ENCODE peak calls at places on chromosome 10, in six cellular contexts. O is upper lobe of left lung, R is HCT116, J is suprapubic skin, U is adrenal gland, C is tibial nerve. T is an unnamed sample. For H3K4me1, the result is how much of the 10 kb centered on the place peaks cover.

GRCh38 chr10:131842351-131843088 is 58.3 kb upstream of the PPP2R2D start:
- DNase-seq in O (peak), C (no peak), J (peak), R (no peak), U (peak), T (no peak)

GRCh38 chr10:74293686-74294365 is 142.8 kb downstream of the ADK start:
- DNase-seq in O (peak), J (no peak), C (no peak), U (no peak), R (no peak), T (no peak)

GRCh38 chr10:26799342-26799741 is 61.4 kb downstream of the ABI1 start:
- DNase-seq in C (no peak), U (no peak), J (no peak), O (no peak), R (no peak), T (no peak)

GRCh38 chr10:52551036-52551435 is 221.5 kb downstream of the MBL2 start:
- DNase-seq in C (no peak), R (no peak), O (no peak), U (no peak), J (no peak), T (no peak)

GRCh38 chr10:104472505-104472904 is 118.9 kb downstream of the CFAP58 start:
- DNase-seq in O (no peak), U (no peak), C (no peak), J (no peak), R (peak), T (no peak)

GRCh38 chr10:98460837-98461499 is 14.2 kb upstream of the HPS1 start:
- DNase-seq in J (no peak), C (no peak), R (peak), U (peak), O (peak), T (no peak)

GRCh38 chr10:12631216-12631615 is 281.9 kb downstream of the CAMK1D start:
- DNase-seq in U (peak), C (no peak), J (peak), O (no peak), R (no peak), T (no peak)

GRCh38 chr10:44023517-44023916 is 361.4 kb downstream of the CXCL12 start:
- DNase-seq in R (no peak), J (no peak), U (no peak), C (no peak), O (no peak), T (no peak)

GRCh38 chr10:13949844-13950542 is 363.2 kb downstream of the PRPF18 start:
- DNase-seq in C (no peak), O (no peak), J (no peak), U (no peak), R (no peak), T (no peak)

GRCh38 chr10:69335063-69335587 is 56.8 kb downstream of the HK1 start:
- DNase-seq in J (peak), U (peak), O (peak), C (no peak), R (no peak), T (no peak)

GRCh38 chr10:102710604-102711003 is 3.6 kb downstream of the ARL3 start:
- DNase-seq in J (no peak), O (no peak), R (no peak), C (no peak), U (no peak), T (no peak)

GRCh38 chr10:248307-248706 is 113.1 kb downstream of the ZMYND11 start:
- DNase-seq in J (no peak), U (no peak), C (no peak), O (no peak), R (no peak), T (no peak)

GRCh38 chr10:128102480-128103228 is 23.6 kb downstream of the MKI67 start:
- DNase-seq in O (peak), U (no peak), J (no peak), C (no peak), R (no peak), T (no peak)

GRCh38 chr10:70355234-70356021 is 27.0 kb downstream of the LRRC20 start:
- DNase-seq in R (no peak), O (peak), C (no peak), J (no peak), U (no peak), T (no peak)
- H3K4me1 ChIP-seq in R (under half), O (under half), C (under half), J (under half), U (under half), T (under half)

GRCh38 chr10:93206652-93207051 is 133.0 kb downstream of the CYP26A1 start:
- DNase-seq in J (no peak), R (no peak), C (no peak), O (no peak), U (no peak), T (no peak)

GRCh38 chr10:93199221-93199681 is 125.6 kb downstream of the CYP26A1 start:
- DNase-seq in C (peak), U (peak), J (no peak), O (peak), R (no peak), T (no peak)

GRCh38 chr10:93208717-93209464 is 135.2 kb downstream of the CYP26A1 start:
- DNase-seq in U (no peak), J (no peak), O (no peak), C (no peak), R (no peak), T (no peak)

GRCh38 chr10:93204494-93205485 is 131.1 kb downstream of the CYP26A1 start:
- DNase-seq in O (no peak), R (no peak), U (no peak), C (no peak), J (no peak), T (no peak)
- TF ChIP-seq POLR2A in O (no peak), R (no peak), U (no peak), C (no peak), J (no peak), T (no peak)

GRCh38 chr10:88118769-88119559 is 255.5 kb downstream of the PTEN start:
- DNase-seq in J (no peak), C (no peak), U (no peak), O (no peak), R (no peak), T (no peak)
- H3K27ac ChIP-seq in J (no peak), C (no peak), U (no peak), O (peak), R (no peak), T (no peak)

DNA sequence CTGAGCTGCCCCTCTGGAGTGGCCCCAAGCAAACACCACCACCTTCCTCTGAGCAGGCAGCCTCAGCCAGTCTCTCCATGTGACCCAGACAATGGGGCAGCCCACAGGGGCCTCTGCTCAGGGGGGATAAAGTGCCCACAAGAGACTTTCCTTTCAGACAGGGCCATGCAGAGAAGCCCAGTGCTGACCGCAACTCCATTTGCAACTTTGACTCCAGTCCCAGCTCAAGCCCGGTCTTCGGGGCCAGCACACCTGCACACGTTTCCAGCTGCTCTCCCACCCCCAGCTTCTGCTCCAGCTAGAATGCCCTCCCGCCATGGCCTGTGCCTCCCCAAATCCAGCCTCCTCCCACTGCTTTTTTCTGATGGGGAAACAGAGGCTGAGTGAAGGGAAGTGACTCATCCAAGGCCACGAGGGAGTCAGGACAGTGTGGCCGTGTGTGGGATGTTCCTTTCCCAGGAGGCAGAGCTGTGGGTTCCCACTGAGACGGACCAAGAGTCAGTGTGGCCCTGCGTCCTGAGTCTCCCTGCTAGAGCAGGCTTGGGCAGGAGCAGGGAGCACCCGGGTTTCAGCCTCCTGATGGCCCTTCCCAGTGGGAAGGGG is 112.0 kb downstream of the ZMIZ1 start:
- DNase-seq in C (no peak), J (no peak), U (no peak), O (no peak), R (no peak), T (no peak)
- H3K4me1 ChIP-seq in C (half or more), J (half or more), U (half or more), O (half or more), R (half or more), T (under half)

GRCh38 chr10:123392182-123392930 is 238.2 kb downstream of the BUB3 start:
- DNase-seq in J (no peak), O (no peak), C (no peak), R (no peak), U (no peak), T (no peak)
- TF ChIP-seq POLR2A in J (no peak), O (no peak), C (no peak), R (no peak), U (no peak), T (no peak)

GRCh38 chr10:6202684-6203330 is at the start of gene PFKFB3:
- DNase-seq in R (peak), J (peak), O (peak), C (peak), U (peak), T (peak)
- H3K27ac ChIP-seq in R (peak), J (peak), O (peak), C (peak), U (peak), T (peak)

DNA sequence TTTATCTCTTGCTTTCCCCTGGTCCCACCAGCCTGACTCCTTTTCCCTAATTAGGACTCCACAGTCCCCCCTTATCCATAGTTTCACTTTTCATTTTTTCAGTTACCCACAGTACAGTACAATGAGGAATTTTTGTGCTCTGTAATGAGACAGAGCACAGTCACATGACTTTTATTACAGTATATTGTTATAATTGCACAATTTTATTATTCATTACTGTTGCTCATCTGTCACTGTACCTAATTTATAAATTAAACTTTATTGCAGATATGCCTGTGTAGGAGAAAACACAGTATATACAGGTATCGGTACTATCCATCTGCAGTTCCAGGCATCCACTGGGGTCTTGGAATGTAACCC is 125.4 kb downstream of the KCNMA1 start:
- DNase-seq in O (no peak), R (no peak), C (no peak), J (no peak), U (no peak), T (no peak)
- H3K4me1 ChIP-seq in O (under half), R (half or more), C (under half), J (under half), U (under half), T (under half)

GRCh38 chr10:89303161-89303560 is 1.3 kb downstream of the IFIT2 start:
- DNase-seq in R (no peak), J (no peak), U (no peak), O (no peak), C (no peak), T (no peak)

GRCh38 chr10:89302628-89303027 is 782 bp downstream of the IFIT2 start:
- DNase-seq in U (no peak), C (no peak), O (peak), R (no peak), J (no peak), T (no peak)

GRCh38 chr10:89301231-89301630 is 615 bp upstream of the IFIT2 start:
- DNase-seq in C (no peak), R (no peak), J (no peak), O (peak), U (peak), T (no peak)

GRCh38 chr10:89299031-89299430 is 2.8 kb upstream of the IFIT2 start:
- DNase-seq in J (no peak), U (no peak), R (no peak), C (no peak), O (no peak), T (no peak)

DNA sequence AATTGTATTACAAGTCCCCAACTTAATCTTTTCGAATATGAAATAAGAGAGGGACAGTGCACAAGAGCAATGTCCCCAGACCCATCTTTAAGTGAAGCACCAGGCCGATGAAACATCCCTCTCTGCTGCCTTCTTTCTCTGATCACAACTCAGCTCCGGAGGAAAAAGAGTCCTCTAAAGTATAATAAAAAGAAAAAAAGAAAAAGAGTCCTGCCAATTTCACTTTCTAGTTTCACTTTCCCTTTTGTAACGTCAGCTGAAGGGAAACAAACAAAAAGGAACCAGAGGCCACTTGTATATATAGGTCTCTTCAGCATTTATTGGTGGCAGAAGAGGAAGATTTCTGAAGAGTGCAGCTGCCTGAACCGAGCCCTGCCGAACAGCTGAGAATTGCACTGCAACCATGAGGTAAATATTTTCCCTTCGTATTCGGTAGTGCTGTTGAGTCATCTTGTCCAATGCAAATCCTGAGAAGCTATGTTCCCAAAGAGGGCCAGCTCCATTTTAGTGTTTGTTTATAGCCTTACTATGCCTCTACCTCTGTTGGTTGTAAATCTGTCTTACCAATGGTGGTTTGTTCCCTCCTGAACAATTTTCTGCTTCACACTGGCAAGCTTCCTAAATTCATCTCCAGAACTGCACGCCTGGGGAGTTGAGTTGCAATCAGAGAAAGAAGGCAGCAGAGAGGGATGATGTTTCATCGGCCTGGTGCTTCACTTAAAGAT is at the start of gene IFIT2:
- DNase-seq in R (no peak), O (peak), J (no peak), U (peak), C (no peak), T (no peak)
- TF ChIP-seq POLR2A in R (no peak), O (no peak), J (no peak), U (peak), C (no peak), T (no peak)

GRCh38 chr10:107915277-107915634 is 750.8 kb upstream of the SORCS1 start:
- DNase-seq in U (no peak), R (no peak), O (peak), J (no peak), C (no peak), T (no peak)
- H3K27ac ChIP-seq in U (no peak), R (no peak), O (no peak), J (no peak), C (peak), T (no peak)

GRCh38 chr10:113007343-113007771 is 57.3 kb downstream of the TCF7L2 start:
- DNase-seq in U (no peak), O (no peak), R (no peak), J (no peak), C (no peak), T (no peak)
- H3K4me1 ChIP-seq in U (under half), O (under half), R (under half), J (half or more), C (under half), T (under half)

T was measured in esophagus squamous epithelium.